ENCODE peak calls at places on chromosome 1, in four cellular contexts. S is Peyer's patch; G is AG09309; A is CD4-positive, alpha-beta T cell. V is an unnamed sample.

GRCh38 chr1:83673287-83673686 is 325.6 kb downstream of the TTLL7 start:
- DNase-seq in G (no peak), A (no peak), S (no peak), V (no peak)

GRCh38 chr1:43276673-43277072 is 6.9 kb downstream of the TMEM125 start:
- DNase-seq in G (no peak), S (peak; percentile 33), A (no peak), V (no peak)

GRCh38 chr1:106232128-106232527 is 824.3 kb upstream of the PRMT6 start:
- DNase-seq in A (no peak), G (no peak), S (no peak), V (no peak)

GRCh38 chr1:168609133-168609715 is 32.8 kb downstream of the XCL1 start:
- DNase-seq in S (no peak), A (no peak), G (no peak), V (no peak)

GRCh38 chr1:33370286-33370685 is 49.4 kb upstream of the A3GALT2 start:
- DNase-seq in S (no peak), A (no peak), G (no peak), V (no peak)

GRCh38 chr1:205285391-205286101 is 36.0 kb downstream of the NUAK2 start:
- DNase-seq in A (peak; percentile 46), S (no peak), G (no peak), V (no peak)

GRCh38 chr1:32818804-32819541 is 1.5 kb downstream of the S100PBP start:
- DNase-seq in S (no peak), G (no peak), A (no peak), V (no peak)

GRCh38 chr1:157411064-157411463 is 141.3 kb downstream of the FCRL5 start:
- DNase-seq in G (no peak), S (no peak), A (no peak), V (no peak)

GRCh38 chr1:225427249-225428065 is at the start of gene LBR:
- DNase-seq in S (no peak), A (peak; percentile 17), G (no peak), V (no peak)

GRCh38 chr1:56094168-56094567 is 485.2 kb downstream of the PLPP3 start:
- DNase-seq in G (no peak), S (no peak), A (no peak), V (no peak)

GRCh38 chr1:35519432-35519831 is 37.8 kb downstream of the KIAA0319L start:
- DNase-seq in G (no peak), A (no peak), S (no peak), V (no peak)

GRCh38 chr1:245790441-245790840 is 635.7 kb downstream of the KIF26B start:
- DNase-seq in G (peak; percentile 54), S (no peak), A (no peak), V (no peak)

GRCh38 chr1:43256675-43257570 is 12.9 kb upstream of the TMEM125 start:
- DNase-seq in A (no peak), S (peak; percentile 75), G (no peak), V (no peak)

GRCh38 chr1:151994956-151995355 is 1.3 kb upstream of the S100A10 start:
- DNase-seq in G (peak; percentile 97), S (no peak), A (no peak), V (no peak)

GRCh38 chr1:165539908-165540307 is 3.9 kb upstream of the LRRC52 start:
- DNase-seq in S (no peak), G (no peak), A (no peak), V (no peak)

GRCh38 chr1:26970810-26971209 is 10.5 kb upstream of the KDF1 start:
- DNase-seq in G (no peak), S (no peak), A (no peak), V (no peak)

GRCh38 chr1:27509127-27510080 is 19.4 kb upstream of the WASF2 start:
- DNase-seq in S (no peak), A (no peak), G (no peak), V (no peak)

GRCh38 chr1:203216274-203217138 is 13.0 kb downstream of the CHIT1 start:
- DNase-seq in A (peak; percentile 25), S (no peak), G (no peak), V (no peak)

GRCh38 chr1:63601061-63601460 is 7.8 kb downstream of the PGM1 start:
- DNase-seq in G (no peak), S (no peak), A (no peak), V (no peak)

GRCh38 chr1:221392453-221392852 is 349.4 kb downstream of the DUSP10 start:
- DNase-seq in G (peak; percentile 78), S (no peak), A (no peak), V (no peak)

GRCh38 chr1:41365772-41366427 is 4.7 kb downstream of the FOXO6 start:
- DNase-seq in A (no peak), G (no peak), S (no peak), V (no peak)

GRCh38 chr1:4655674-4656532 is 1.5 kb downstream of the AJAP1 start:
- DNase-seq in G (no peak), A (no peak), S (no peak), V (no peak)

GRCh38 chr1:62688687-62689085 is 500 bp upstream of the DOCK7 start:
- DNase-seq in A (no peak), S (no peak), G (no peak), V (no peak)

GRCh38 chr1:154866995-154867795 is 2.9 kb downstream of the KCNN3 start:
- DNase-seq in A (no peak), S (no peak), G (no peak), V (no peak)

GRCh38 chr1:169133801-169134558 is 27.5 kb downstream of the ATP1B1 start:
- DNase-seq in A (no peak), S (no peak), G (no peak), V (no peak)

GRCh38 chr1:109248797-109249629 is at the start of gene CELSR2:
- DNase-seq in S (peak; percentile 77), G (no peak), A (peak; percentile 30), V (peak; percentile 47)

GRCh38 chr1:88774151-88774556 is 90.1 kb downstream of the PKN2 start:
- DNase-seq in S (no peak), G (no peak), A (no peak), V (no peak)

GRCh38 chr1:151311589-151312331 is 15.5 kb downstream of the PI4KB start:
- DNase-seq in G (peak; percentile 96), S (peak; percentile 63), A (peak; percentile 20), V (peak; percentile 96)

GRCh38 chr1:248596615-248597014 is 885 bp downstream of the OR2T10 start:
- DNase-seq in G (no peak), A (no peak), S (no peak), V (no peak)

GRCh38 chr1:25245809-25246599 is 1.2 kb downstream of the RSRP1 start:
- DNase-seq in A (no peak), G (no peak), S (peak; percentile 63), V (no peak)

GRCh38 chr1:201258763-201259230 is 24.5 kb upstream of the PKP1 start:
- DNase-seq in G (no peak), A (no peak), S (peak; percentile 34), V (no peak)
- TF ChIP-seq CTCF in G (no peak), A (no peak), S (no peak), V (no peak)

DNA sequence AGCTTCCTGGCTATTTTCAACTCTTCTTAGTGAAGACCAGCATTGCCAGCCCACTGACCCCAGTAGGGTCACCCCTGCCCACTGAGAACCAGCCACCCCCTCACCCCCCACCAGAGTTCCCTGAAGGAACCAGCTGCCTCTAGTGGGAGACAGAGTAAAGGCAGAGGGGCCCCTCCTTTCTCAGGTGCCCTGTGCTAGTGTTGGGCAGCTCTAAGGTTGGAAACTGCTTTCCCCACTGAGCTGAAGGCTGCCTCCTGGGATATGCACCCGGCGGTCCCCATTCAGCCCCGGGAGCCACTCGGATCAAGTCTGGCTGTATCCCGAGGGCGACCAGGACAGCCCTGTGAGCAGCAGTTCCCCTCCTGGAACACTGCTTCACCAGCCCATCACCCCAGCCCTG is 111.0 kb downstream of the PGBD5 start:
- DNase-seq in S (no peak), A (no peak), G (no peak), V (no peak)
- TF ChIP-seq CTCF in S (no peak), A (no peak), G (no peak), V (no peak)

GRCh38 chr1:95096218-95096841 is 20.8 kb upstream of the TLCD4 start:
- DNase-seq in A (no peak), S (no peak), G (no peak), V (no peak)
- TF ChIP-seq CTCF in A (no peak), S (no peak), G (no peak), V (no peak)

GRCh38 chr1:58013237-58013636 is 533.3 kb downstream of the OMA1 start:
- DNase-seq in S (no peak), G (no peak), A (no peak), V (no peak)
- TF ChIP-seq CTCF in S (no peak), G (no peak), A (no peak), V (no peak)

GRCh38 chr1:181190362-181191035 is 102.0 kb downstream of the IER5 start:
- DNase-seq in S (no peak), A (no peak), G (no peak), V (no peak)
- TF ChIP-seq CTCF in S (no peak), A (no peak), G (no peak), V (no peak)

DNA sequence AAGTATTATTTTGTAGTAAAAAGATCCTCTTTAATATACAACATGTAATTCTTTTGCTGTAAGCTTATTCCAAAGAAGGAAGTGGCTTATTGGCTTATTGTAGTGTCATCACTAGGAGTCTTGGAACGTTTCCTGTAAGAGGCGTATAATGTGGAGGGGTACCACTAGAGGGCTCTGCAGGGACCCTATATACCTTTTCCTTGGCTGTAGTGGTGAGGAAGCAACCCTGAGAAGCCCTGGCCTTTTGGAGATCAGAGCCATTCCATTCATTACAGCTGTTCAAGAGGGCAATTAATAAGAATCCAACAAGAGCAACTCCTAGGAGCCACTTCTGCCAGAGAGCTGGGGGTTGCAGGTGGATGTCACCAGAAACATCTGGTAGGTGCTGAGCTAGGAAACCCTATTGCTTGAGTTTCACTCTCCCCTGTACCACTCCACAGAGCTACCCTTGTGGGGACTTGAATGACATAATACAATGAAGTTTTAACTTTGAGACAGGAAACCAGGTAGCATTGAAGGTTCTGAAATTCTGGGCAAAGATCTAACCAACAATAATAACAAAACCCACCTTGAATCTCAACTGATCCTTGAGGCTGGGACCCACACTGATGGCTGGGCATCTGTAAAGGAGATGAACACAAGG is 160.4 kb upstream of the COA6 start:
- DNase-seq in A (no peak), S (no peak), G (no peak), V (no peak)
- TF ChIP-seq CTCF in A (peak; percentile 64), S (peak; percentile 20), G (peak; percentile 31), V (peak; percentile 30)

GRCh38 chr1:21926814-21927530 is 10.1 kb downstream of the HSPG2 start:
- DNase-seq in A (no peak), S (no peak), G (no peak), V (no peak)
- TF ChIP-seq CTCF in A (no peak), S (no peak), G (no peak), V (no peak)

GRCh38 chr1:94528826-94529225 is 12.7 kb downstream of the F3 start:
- DNase-seq in S (no peak), A (no peak), G (no peak), V (no peak)

GRCh38 chr1:94529416-94529815 is 12.1 kb downstream of the F3 start:
- DNase-seq in A (no peak), G (no peak), S (no peak), V (no peak)

GRCh38 chr1:94527447-94528031 is 14.0 kb downstream of the F3 start:
- DNase-seq in G (no peak), S (no peak), A (no peak), V (no peak)

GRCh38 chr1:94526581-94526980 is 15.0 kb downstream of the F3 start:
- DNase-seq in G (no peak), S (no peak), A (no peak), V (no peak)

GRCh38 chr1:94528271-94528670 is 13.3 kb downstream of the F3 start:
- DNase-seq in A (no peak), G (no peak), S (no peak), V (no peak)
- TF ChIP-seq CTCF in A (no peak), G (no peak), S (no peak), V (no peak)